ENCODE peak calls at places on chromosome 18, in seven cellular contexts. One of them, this sample, is unnamed.
A peak's percentile ranks its signal among the peaks of the same experiment; 100 is the strongest.

GRCh38 chr18:77559274-77559910 is 309.7 kb downstream of the GALR1 start:
- DNase-seq in neural progenitor cell: no peak
- DNase-seq in GM13977: no peak
- DNase-seq in mammary epithelial cell: no peak
- DNase-seq in AG09309: no peak
- DNase-seq in fibroblast of lung: no peak
- DNase-seq in body of pancreas: no peak
- DNase-seq in this sample: no peak

GRCh38 chr18:36066001-36066400 is 1.4 kb downstream of the RPRD1A start:
- DNase-seq in AG09309: peak; percentile 10
- DNase-seq in mammary epithelial cell: no peak
- DNase-seq in body of pancreas: no peak
- DNase-seq in fibroblast of lung: peak; percentile 49
- DNase-seq in GM13977: no peak
- DNase-seq in neural progenitor cell: no peak
- DNase-seq in this sample: no peak

GRCh38 chr18:35753306-35753910 is 171.9 kb downstream of the GALNT1 start:
- DNase-seq in mammary epithelial cell: peak; percentile 72
- DNase-seq in neural progenitor cell: no peak
- DNase-seq in AG09309: no peak
- DNase-seq in GM13977: no peak
- DNase-seq in fibroblast of lung: no peak
- DNase-seq in body of pancreas: no peak
- DNase-seq in this sample: no peak

GRCh38 chr18:12305930-12306629 is 2.0 kb upstream of the TUBB6 start:
- DNase-seq in AG09309: no peak
- DNase-seq in mammary epithelial cell: no peak
- DNase-seq in GM13977: no peak
- DNase-seq in body of pancreas: no peak
- DNase-seq in neural progenitor cell: peak; percentile 71
- DNase-seq in fibroblast of lung: no peak
- DNase-seq in this sample: no peak

GRCh38 chr18:46632401-46633089 is 24.5 kb downstream of the LOXHD1 start:
- DNase-seq in GM13977: no peak
- DNase-seq in fibroblast of lung: peak; percentile 85
- DNase-seq in mammary epithelial cell: peak; percentile 91
- DNase-seq in body of pancreas: no peak
- DNase-seq in neural progenitor cell: no peak
- DNase-seq in AG09309: no peak
- DNase-seq in this sample: no peak

GRCh38 chr18:27959101-27959500 is 217.8 kb downstream of the CDH2 start:
- DNase-seq in fibroblast of lung: peak; percentile 6
- DNase-seq in neural progenitor cell: no peak
- DNase-seq in GM13977: no peak
- DNase-seq in body of pancreas: no peak
- DNase-seq in AG09309: no peak
- DNase-seq in mammary epithelial cell: no peak
- DNase-seq in this sample: no peak

GRCh38 chr18:7117390-7118355 is at the start of gene LAMA1:
- DNase-seq in neural progenitor cell: peak; percentile 88
- DNase-seq in mammary epithelial cell: no peak
- DNase-seq in fibroblast of lung: peak; percentile 22
- DNase-seq in body of pancreas: peak; percentile 16
- DNase-seq in GM13977: no peak
- DNase-seq in AG09309: no peak
- DNase-seq in this sample: peak; percentile 54

GRCh38 chr18:7671105-7671504 is 104.0 kb downstream of the PTPRM start:
- DNase-seq in AG09309: no peak
- DNase-seq in mammary epithelial cell: no peak
- DNase-seq in GM13977: no peak
- DNase-seq in body of pancreas: no peak
- DNase-seq in neural progenitor cell: no peak
- DNase-seq in fibroblast of lung: no peak
- DNase-seq in this sample: no peak

GRCh38 chr18:36015629-36016028 is 43.1 kb downstream of the RMP24 start:
- DNase-seq in mammary epithelial cell: no peak
- DNase-seq in AG09309: no peak
- DNase-seq in GM13977: peak; percentile 53
- DNase-seq in body of pancreas: no peak
- DNase-seq in neural progenitor cell: no peak
- DNase-seq in fibroblast of lung: no peak
- DNase-seq in this sample: no peak

GRCh38 chr18:78086931-78087330 is 837.3 kb downstream of the GALR1 start:
- DNase-seq in neural progenitor cell: no peak
- DNase-seq in body of pancreas: no peak
- DNase-seq in AG09309: no peak
- DNase-seq in mammary epithelial cell: no peak
- DNase-seq in GM13977: no peak
- DNase-seq in fibroblast of lung: no peak
- DNase-seq in this sample: no peak

GRCh38 chr18:46374850-46375249 is 270.7 kb downstream of the HAUS1 start:
- DNase-seq in fibroblast of lung: no peak
- DNase-seq in AG09309: no peak
- DNase-seq in mammary epithelial cell: peak; percentile 4
- DNase-seq in neural progenitor cell: peak; percentile 24
- DNase-seq in GM13977: no peak
- DNase-seq in body of pancreas: no peak
- DNase-seq in this sample: no peak

GRCh38 chr18:46915800-46916550 is 1.3 kb downstream of the PIAS2 start:
- DNase-seq in mammary epithelial cell: no peak
- DNase-seq in neural progenitor cell: no peak
- DNase-seq in GM13977: no peak
- DNase-seq in AG09309: no peak
- DNase-seq in body of pancreas: no peak
- DNase-seq in fibroblast of lung: no peak
- DNase-seq in this sample: no peak

DNA sequence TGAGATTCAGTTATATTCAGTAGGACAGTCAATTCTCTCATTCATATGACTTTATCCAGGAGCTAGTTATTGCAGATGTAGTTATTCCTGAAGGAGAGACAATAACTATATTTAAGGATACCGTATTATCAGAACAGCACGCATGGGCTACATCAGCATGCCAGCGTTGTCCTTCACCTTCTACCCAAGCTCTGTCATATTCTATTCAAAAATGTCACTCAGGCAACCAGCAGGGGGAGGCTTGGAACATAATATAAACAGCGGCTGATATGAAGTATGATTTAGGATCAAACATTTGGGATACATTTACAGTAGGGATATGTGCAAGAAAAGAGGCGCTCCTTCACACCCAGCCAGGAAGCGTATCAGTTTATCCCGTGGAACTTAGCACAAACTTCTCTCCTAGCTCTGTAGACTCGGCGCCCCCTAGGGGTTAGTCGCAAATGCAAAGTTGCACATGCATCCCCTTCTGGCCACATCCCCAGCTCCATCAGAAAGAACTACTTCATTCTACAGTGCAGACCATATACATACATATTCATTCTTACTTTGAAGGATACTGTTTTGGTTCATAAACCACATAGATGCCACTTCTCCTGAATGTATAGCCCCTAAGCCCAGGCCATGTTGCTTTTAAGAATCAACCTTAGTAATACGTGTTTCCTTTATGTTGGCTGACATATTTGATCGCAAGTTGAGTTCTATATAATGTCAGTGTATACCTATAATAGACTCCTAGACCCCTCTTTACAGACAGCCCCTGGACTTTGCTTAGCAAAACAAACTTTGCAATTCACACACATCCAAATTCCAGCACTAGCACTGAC is 759.4 kb downstream of the ADCYAP1 start:
- DNase-seq in mammary epithelial cell: peak; percentile 20
- DNase-seq in body of pancreas: peak; percentile 75
- DNase-seq in GM13977: peak; percentile 3
- DNase-seq in AG09309: no peak
- DNase-seq in neural progenitor cell: peak; percentile 83
- DNase-seq in fibroblast of lung: peak; percentile 3
- DNase-seq in this sample: peak; percentile 75
- TF ChIP-seq CTCF in mammary epithelial cell: peak; percentile 65
- TF ChIP-seq CTCF in body of pancreas: peak; percentile 70
- TF ChIP-seq CTCF in GM13977: peak; percentile 75
- TF ChIP-seq CTCF in AG09309: peak; percentile 10
- TF ChIP-seq CTCF in neural progenitor cell: peak; percentile 88
- TF ChIP-seq CTCF in fibroblast of lung: no peak
- TF ChIP-seq CTCF in this sample: peak; percentile 96

DNA sequence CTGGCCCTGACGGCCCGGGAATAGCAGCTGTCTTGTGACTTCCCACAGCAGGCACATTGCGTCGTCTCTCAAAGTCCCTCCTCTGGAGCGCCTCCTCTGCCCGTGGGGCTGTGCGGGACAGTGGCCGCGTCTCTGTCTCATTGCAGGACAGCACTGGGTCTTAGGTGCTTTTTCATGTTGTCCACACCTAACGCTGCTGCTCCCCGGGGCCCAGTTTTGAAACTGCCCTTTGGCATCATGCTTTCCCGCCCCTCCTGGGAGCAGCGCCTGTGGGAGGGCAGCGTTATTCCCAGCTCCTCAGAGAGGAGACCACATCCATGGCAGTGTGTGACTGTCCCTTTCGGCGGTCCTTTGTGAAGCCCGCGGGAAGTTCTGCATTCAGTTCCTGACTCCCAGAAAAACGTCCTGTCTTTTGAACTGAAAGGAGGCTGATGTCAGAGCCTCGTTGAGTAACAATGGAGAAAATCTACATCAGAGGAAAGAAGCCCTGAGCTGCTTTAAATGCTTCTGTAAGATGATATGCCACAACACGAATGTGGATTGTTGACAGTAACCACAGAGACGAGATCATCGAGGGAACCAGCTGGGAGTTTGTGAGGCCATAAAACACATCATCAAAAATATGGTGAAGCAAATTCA is 226.0 kb downstream of the FAM210A start:
- DNase-seq in GM13977: no peak
- DNase-seq in AG09309: peak; percentile 67
- DNase-seq in neural progenitor cell: peak; percentile 68
- DNase-seq in mammary epithelial cell: peak; percentile 66
- DNase-seq in body of pancreas: no peak
- DNase-seq in fibroblast of lung: peak; percentile 93
- DNase-seq in this sample: peak; percentile 42
- TF ChIP-seq CTCF in GM13977: no peak
- TF ChIP-seq CTCF in AG09309: no peak
- TF ChIP-seq CTCF in neural progenitor cell: no peak
- TF ChIP-seq CTCF in mammary epithelial cell: no peak
- TF ChIP-seq CTCF in body of pancreas: no peak
- TF ChIP-seq CTCF in fibroblast of lung: no peak
- TF ChIP-seq CTCF in this sample: no peak

GRCh38 chr18:9401166-9401565 is 66.6 kb downstream of the TWSG1 start:
- DNase-seq in GM13977: no peak
- DNase-seq in AG09309: no peak
- DNase-seq in mammary epithelial cell: no peak
- DNase-seq in body of pancreas: no peak
- DNase-seq in neural progenitor cell: no peak
- DNase-seq in fibroblast of lung: no peak
- DNase-seq in this sample: no peak
- TF ChIP-seq CTCF in GM13977: no peak
- TF ChIP-seq CTCF in AG09309: no peak
- TF ChIP-seq CTCF in mammary epithelial cell: no peak
- TF ChIP-seq CTCF in body of pancreas: no peak
- TF ChIP-seq CTCF in neural progenitor cell: no peak
- TF ChIP-seq CTCF in fibroblast of lung: no peak
- TF ChIP-seq CTCF in this sample: no peak

GRCh38 chr18:4789506-4789905 is 334.4 kb upstream of the DLGAP1 start:
- DNase-seq in mammary epithelial cell: no peak
- DNase-seq in neural progenitor cell: no peak
- DNase-seq in GM13977: no peak
- DNase-seq in fibroblast of lung: no peak
- DNase-seq in AG09309: no peak
- DNase-seq in body of pancreas: no peak
- DNase-seq in this sample: no peak
- TF ChIP-seq CTCF in mammary epithelial cell: no peak
- TF ChIP-seq CTCF in neural progenitor cell: no peak
- TF ChIP-seq CTCF in GM13977: no peak
- TF ChIP-seq CTCF in fibroblast of lung: no peak
- TF ChIP-seq CTCF in AG09309: no peak
- TF ChIP-seq CTCF in body of pancreas: no peak
- TF ChIP-seq CTCF in this sample: no peak

DNA sequence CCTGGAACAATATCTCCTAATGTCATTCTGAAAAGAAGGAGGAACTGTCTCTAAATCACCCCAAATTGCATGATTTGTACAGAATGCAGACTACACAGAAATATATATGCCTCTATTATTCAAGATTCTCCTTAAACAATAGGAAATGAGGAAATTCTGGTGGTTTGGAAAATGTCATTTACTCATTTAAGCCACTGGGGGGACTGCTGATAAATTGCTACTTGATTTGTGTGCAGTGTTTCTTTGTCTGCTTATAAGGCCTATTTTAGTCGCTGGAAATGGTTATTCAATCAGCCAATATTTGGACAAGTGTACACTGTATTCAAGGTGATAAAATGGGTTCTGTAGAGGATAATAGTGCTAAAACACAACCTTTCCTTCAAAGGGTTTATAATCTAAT is 801.9 kb upstream of the CELF4 start:
- DNase-seq in mammary epithelial cell: no peak
- DNase-seq in neural progenitor cell: no peak
- DNase-seq in body of pancreas: no peak
- DNase-seq in GM13977: no peak
- DNase-seq in fibroblast of lung: no peak
- DNase-seq in AG09309: no peak
- DNase-seq in this sample: no peak
- TF ChIP-seq CTCF in mammary epithelial cell: no peak
- TF ChIP-seq CTCF in neural progenitor cell: peak; percentile 42
- TF ChIP-seq CTCF in body of pancreas: no peak
- TF ChIP-seq CTCF in GM13977: no peak
- TF ChIP-seq CTCF in fibroblast of lung: no peak
- TF ChIP-seq CTCF in AG09309: no peak
- TF ChIP-seq CTCF in this sample: peak; percentile 59

GRCh38 chr18:79457239-79457638 is 61.5 kb downstream of the NFATC1 start:
- DNase-seq in GM13977: no peak
- DNase-seq in body of pancreas: no peak
- DNase-seq in AG09309: no peak
- DNase-seq in fibroblast of lung: no peak
- DNase-seq in neural progenitor cell: no peak
- DNase-seq in mammary epithelial cell: no peak
- DNase-seq in this sample: no peak
- TF ChIP-seq CTCF in GM13977: no peak
- TF ChIP-seq CTCF in body of pancreas: no peak
- TF ChIP-seq CTCF in AG09309: no peak
- TF ChIP-seq CTCF in fibroblast of lung: no peak
- TF ChIP-seq CTCF in neural progenitor cell: no peak
- TF ChIP-seq CTCF in mammary epithelial cell: no peak
- TF ChIP-seq CTCF in this sample: no peak

This sample was measured in endothelial cell.